ENCODE peak calls at places on chromosomes 11 and 22, in ten cellular contexts. K is heart left ventricle; P is tibial artery; T is lower leg skin; S is astrocyte of the spinal cord; J is CD4-positive, alpha-beta T cell; R is cardiac muscle cell; X is foreskin keratinocyte; H is dorsolateral prefrontal cortex; L is kidney. G is an unnamed sample.

GRCh38 chr11:30171661-30172060 is 59.2 kb upstream of the FSHB start:
- DNase-seq in K (no peak), P (no peak), T (no peak), S (no peak), J (no peak), R (no peak), X (no peak), H (no peak), L (no peak), G (no peak)

GRCh38 chr22:35195226-35195625 is 62.1 kb upstream of the HMGXB4 start:
- DNase-seq in K (no peak), P (no peak), T (no peak), S (no peak), J (no peak), R (no peak), X (no peak), H (no peak), L (no peak), G (no peak)

GRCh38 chr22:19679476-19680099 is 34.7 kb upstream of the SEPTIN5 start:
- DNase-seq in K (no peak), P (no peak), T (no peak), S (no peak), J (peak; percentile 30), R (peak; percentile 25), X (no peak), H (no peak), L (peak; percentile 78), G (no peak)

GRCh38 chr11:70085815-70086769 is 8.0 kb downstream of the ANO1 start:
- DNase-seq in K (no peak), P (no peak), T (no peak), S (no peak), J (no peak), R (no peak), X (no peak), H (no peak), L (no peak), G (no peak)

GRCh38 chr11:103395612-103396011 is 286.4 kb downstream of the DYNC2H1 start:
- DNase-seq in K (no peak), P (no peak), T (no peak), S (peak; percentile 66), J (no peak), R (peak; percentile 20), X (peak; percentile 80), H (no peak), L (no peak), G (no peak)

GRCh38 chr22:49856343-49856742 is 2.7 kb downstream of the ZBED4 start:
- DNase-seq in K (no peak), P (peak; percentile 60), T (no peak), S (no peak), J (no peak), R (no peak), X (no peak), H (no peak), L (peak; percentile 87), G (no peak)

GRCh38 chr11:133889893-133890292 is 44.6 kb upstream of the SPATA19 start:
- DNase-seq in K (no peak), P (no peak), T (peak; percentile 43), S (no peak), J (no peak), R (no peak), X (no peak), H (no peak), L (no peak), G (no peak)

GRCh38 chr11:116871248-116871647 is 33.8 kb upstream of the APOA1 start:
- DNase-seq in K (peak; percentile 38), P (no peak), T (no peak), S (peak; percentile 90), J (no peak), R (peak; percentile 72), X (peak; percentile 76), H (no peak), L (no peak), G (no peak)

GRCh38 chr11:131668867-131669780 is 298.7 kb downstream of the NTM start:
- DNase-seq in K (peak; percentile 45), P (peak; percentile 52), T (no peak), S (peak; percentile 26), J (no peak), R (peak; percentile 48), X (no peak), H (peak; percentile 61), L (no peak), G (no peak)

GRCh38 chr11:126061707-126062678 is 673 bp downstream of the CDON start:
- DNase-seq in K (peak; percentile 43), P (peak; percentile 73), T (peak; percentile 92), S (peak; percentile 12), J (no peak), R (peak; percentile 31), X (no peak), H (no peak), L (peak; percentile 84), G (no peak)

GRCh38 chr11:135027461-135027860 is 615.4 kb upstream of the B3GAT1 start:
- DNase-seq in K (no peak), P (no peak), T (no peak), S (peak; percentile 49), J (no peak), R (peak; percentile 55), X (no peak), H (no peak), L (no peak), G (peak; percentile 74)

GRCh38 chr22:46841528-46841927 is 79.1 kb downstream of the TBC1D22A start:
- DNase-seq in K (no peak), P (no peak), T (no peak), S (no peak), J (no peak), R (no peak), X (no peak), H (no peak), L (no peak), G (no peak)

GRCh38 chr11:2355000-2355644 is 22.0 kb upstream of the CD81 start:
- DNase-seq in K (no peak), P (no peak), T (peak; percentile 17), S (peak; percentile 37), J (no peak), R (peak; percentile 42), X (no peak), H (no peak), L (no peak), G (no peak)

GRCh38 chr22:33341611-33342010 is 283.4 kb upstream of the SYN3 start:
- DNase-seq in K (no peak), P (no peak), T (peak; percentile 26), S (no peak), J (no peak), R (no peak), X (no peak), H (no peak), L (no peak), G (no peak)
- TF ChIP-seq CTCF in K (no peak), P (no peak), T (no peak), S (no peak), J (no peak), R (no peak), X (no peak), H (no peak), L (no peak), G (no peak)

GRCh38 chr11:43515090-43515489 is 156.4 kb downstream of the TTC17 start:
- DNase-seq in K (no peak), P (no peak), T (no peak), S (no peak), J (no peak), R (peak; percentile 7), X (no peak), H (no peak), L (no peak), G (no peak)
- TF ChIP-seq CTCF in K (no peak), P (no peak), T (no peak), S (peak; percentile 16), J (no peak), R (peak; percentile 21), X (peak; percentile 13), H (no peak), L (no peak), G (no peak)

DNA sequence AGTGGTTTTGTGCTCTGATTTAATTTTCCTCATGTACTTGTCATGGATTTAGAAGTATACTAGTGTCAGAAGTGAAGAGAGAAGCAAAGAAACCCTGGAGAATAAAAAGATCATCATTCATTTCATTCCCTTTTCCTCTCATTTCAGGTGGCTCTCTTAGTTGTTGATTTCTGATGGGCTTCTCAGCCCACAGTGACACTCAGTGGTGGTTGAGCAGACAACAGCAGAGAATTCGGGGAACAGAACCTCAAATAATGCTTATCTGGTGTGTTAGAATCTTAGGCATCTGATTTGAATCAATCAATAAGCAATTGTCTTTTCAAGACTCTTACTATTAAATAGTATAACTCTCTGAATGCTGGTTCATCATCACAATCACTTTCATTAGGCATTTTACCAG is 1289.4 kb downstream of the FAM181B start:
- DNase-seq in K (no peak), P (no peak), T (no peak), S (no peak), J (no peak), R (no peak), X (no peak), H (no peak), L (no peak), G (no peak)
- TF ChIP-seq CTCF in K (peak; percentile 23), P (no peak), T (no peak), S (no peak), J (no peak), R (no peak), X (peak; percentile 20), H (peak; percentile 40), L (no peak), G (no peak)

GRCh38 chr22:22935056-22935545 is 47.5 kb downstream of the IGLL5 start:
- DNase-seq in K (no peak), P (no peak), T (no peak), S (no peak), J (no peak), R (no peak), X (no peak), H (no peak), L (peak; percentile 53), G (no peak)

GRCh38 chr22:22936190-22936914 is 48.7 kb downstream of the IGLL5 start:
- DNase-seq in K (no peak), P (no peak), T (no peak), S (no peak), J (no peak), R (no peak), X (no peak), H (no peak), L (no peak), G (no peak)

GRCh38 chr22:22934543-22935055 is 47.0 kb downstream of the IGLL5 start:
- DNase-seq in K (no peak), P (no peak), T (no peak), S (no peak), J (no peak), R (no peak), X (no peak), H (no peak), L (peak; percentile 51), G (no peak)

GRCh38 chr22:22936915-22937656 is 49.5 kb downstream of the IGLL5 start:
- DNase-seq in K (no peak), P (no peak), T (no peak), S (no peak), J (no peak), R (no peak), X (no peak), H (no peak), L (no peak), G (no peak)

DNA sequence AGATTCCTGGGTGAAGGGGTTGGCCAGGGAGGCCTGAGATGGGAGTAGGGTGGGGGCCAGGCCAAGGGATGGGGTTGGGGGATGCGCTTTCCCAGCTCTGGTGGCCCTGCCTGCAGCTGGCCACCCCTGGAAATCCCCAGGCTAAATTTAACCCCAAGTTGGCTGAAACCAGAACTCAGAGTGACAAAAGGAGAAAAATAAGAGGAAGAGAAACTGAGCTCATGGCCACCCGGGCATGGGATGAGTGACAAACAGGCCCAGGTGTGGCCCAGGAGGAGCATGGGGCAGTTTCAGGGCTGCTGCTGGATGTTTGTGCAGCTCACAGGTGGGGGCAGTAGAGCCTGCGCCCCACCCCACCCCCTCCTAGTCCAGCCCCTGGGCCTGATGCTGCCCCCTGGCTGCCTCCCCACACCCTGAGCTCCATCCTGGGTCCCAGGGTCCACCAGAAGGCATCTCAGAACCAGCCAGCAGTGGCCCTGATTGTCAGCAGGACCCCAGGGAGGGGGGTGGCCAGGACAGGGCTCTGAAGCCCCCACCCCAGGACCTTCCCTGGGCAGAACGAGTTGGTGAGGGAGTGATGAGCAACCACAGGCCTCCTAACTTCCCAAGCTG is 48.0 kb downstream of the IGLL5 start:
- DNase-seq in K (no peak), P (no peak), T (no peak), S (no peak), J (no peak), R (no peak), X (no peak), H (no peak), L (peak; percentile 76), G (peak; percentile 36)
- TF ChIP-seq CTCF in K (no peak), P (no peak), T (no peak), S (no peak), J (no peak), R (no peak), X (no peak), H (no peak), L (no peak), G (no peak)